ENCODE peak calls at places on chromosomes 5 and 9, in seven cellular contexts. Q, L, S, Y, N, R and M are unnamed samples.
A peak's percentile ranks its signal among the peaks of the same experiment; 100 is the strongest.

GRCh38 chr5:9335269-9335668 is 210.6 kb downstream of the SEMA5A start:
- DNase-seq in Y (no peak), L (no peak), N (no peak), Q (peak; percentile 23), S (no peak), R (no peak), M (no peak)

GRCh38 chr5:117209479-117209878 is 634.9 kb upstream of the SEMA6A start:
- DNase-seq in Q (no peak), L (no peak), Y (no peak), N (no peak), S (no peak), R (no peak), M (no peak)

GRCh38 chr9:107141967-107142366 is 141.1 kb upstream of the RAD23B start:
- DNase-seq in Q (no peak), N (no peak), S (no peak), Y (peak; percentile 19), L (peak; percentile 22), R (peak; percentile 28), M (no peak)

GRCh38 chr9:132990781-132991180 is 12.3 kb downstream of the GFI1B start:
- DNase-seq in R (no peak), Q (no peak), S (no peak), N (no peak), Y (no peak), L (no peak), M (no peak)

GRCh38 chr5:178450121-178450631 is 140.0 kb downstream of the COL23A1 start:
- DNase-seq in Y (no peak), N (peak; percentile 75), R (no peak), Q (no peak), S (no peak), L (no peak), M (no peak)

GRCh38 chr5:96344678-96345612 is 88.1 kb downstream of the PCSK1 start:
- DNase-seq in N (no peak), R (peak; percentile 85), Y (peak; percentile 81), L (peak; percentile 78), Q (peak; percentile 82), S (peak; percentile 4), M (no peak)

GRCh38 chr5:134468921-134469400 is 56.5 kb upstream of the JADE2 start:
- DNase-seq in R (no peak), N (no peak), L (no peak), S (no peak), Q (no peak), Y (no peak), M (peak; percentile 20)

GRCh38 chr5:167626341-167627118 is 664.9 kb upstream of the WWC1 start:
- DNase-seq in S (no peak), Y (peak; percentile 37), N (no peak), R (no peak), L (peak; percentile 70), Q (no peak), M (no peak)

GRCh38 chr5:14286007-14286406 is 142.9 kb downstream of the TRIO start:
- DNase-seq in R (no peak), N (no peak), L (no peak), Q (no peak), S (no peak), Y (peak; percentile 59), M (no peak)

GRCh38 chr5:96881511-96882115 is 5.3 kb downstream of the ERAP2 start:
- DNase-seq in L (peak; percentile 86), Y (peak; percentile 77), N (no peak), Q (peak; percentile 40), R (no peak), S (no peak), M (no peak)

GRCh38 chr5:149656576-149657182 is 73.4 kb upstream of the PPARGC1B start:
- DNase-seq in Q (no peak), R (peak; percentile 51), Y (no peak), N (no peak), L (peak; percentile 51), S (no peak), M (no peak)

GRCh38 chr9:129851821-129852220 is 16.6 kb downstream of the USP20 start:
- DNase-seq in S (no peak), R (no peak), N (no peak), Q (no peak), Y (no peak), L (no peak), M (no peak)

GRCh38 chr5:9025942-9026341 is 519.9 kb downstream of the SEMA5A start:
- DNase-seq in Y (no peak), Q (no peak), L (peak; percentile 53), S (no peak), R (no peak), N (no peak), M (no peak)

GRCh38 chr5:116658830-116659229 is 84.2 kb upstream of the SEMA6A start:
- DNase-seq in Y (no peak), N (no peak), Q (no peak), L (no peak), R (no peak), S (no peak), M (no peak)

GRCh38 chr5:53908752-53909151 is 348.3 kb downstream of the NDUFS4 start:
- DNase-seq in R (no peak), Q (no peak), S (no peak), N (no peak), L (peak; percentile 80), Y (no peak), M (no peak)

GRCh38 chr5:90546216-90546837 is 12.3 kb upstream of the ADGRV1 start:
- DNase-seq in N (no peak), L (no peak), S (no peak), Q (peak; percentile 25), R (no peak), Y (no peak), M (no peak)

GRCh38 chr9:111163738-111164399 is 125.6 kb upstream of the LPAR1 start:
- DNase-seq in S (no peak), N (no peak), Q (peak; percentile 78), R (no peak), Y (no peak), L (no peak), M (no peak)

GRCh38 chr5:86500947-86501346 is 116.8 kb upstream of the COX7C start:
- DNase-seq in Q (no peak), R (no peak), L (no peak), N (no peak), Y (no peak), S (no peak), M (no peak)
- TF ChIP-seq CTCF in Q (no peak), R (no peak), L (no peak), N (peak; percentile 22), Y (no peak), S (no peak), M (no peak)

DNA sequence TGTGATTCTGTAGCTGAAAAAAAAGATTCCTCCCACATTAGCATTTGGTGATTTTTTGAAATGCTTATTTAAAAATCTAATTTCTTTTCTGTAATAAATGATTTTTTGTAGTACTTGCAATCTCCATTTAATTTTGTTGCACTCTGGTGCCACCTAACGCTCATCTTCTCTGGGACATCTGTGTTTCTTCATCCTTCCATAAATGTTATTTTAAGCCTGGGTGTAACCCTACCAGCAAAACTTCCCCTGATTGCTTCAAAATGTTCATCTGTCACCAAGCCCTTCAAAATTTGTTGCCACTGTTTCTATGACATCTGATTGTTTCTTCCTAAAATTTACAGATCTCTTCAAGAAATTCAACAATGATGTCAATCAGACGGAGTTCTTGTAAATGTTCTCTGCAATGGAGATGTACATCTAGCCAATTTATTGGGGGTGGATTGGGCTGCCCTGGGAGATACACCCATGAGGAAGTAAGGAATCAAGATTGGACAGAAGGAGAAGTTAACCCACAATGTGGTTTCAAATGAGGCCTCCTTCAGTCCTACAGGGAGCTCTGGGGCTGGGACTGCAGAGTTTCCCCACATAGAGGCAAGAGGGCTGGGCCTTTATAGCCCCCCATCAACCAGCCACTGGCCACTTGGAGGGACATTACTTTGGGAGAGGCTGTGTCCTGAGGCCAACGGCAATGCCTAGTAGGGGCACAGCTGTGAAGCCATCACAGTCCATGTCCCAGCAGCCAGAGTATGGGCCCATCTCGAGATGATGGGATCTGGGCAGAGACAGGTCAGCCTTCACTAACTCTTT is 23.3 kb downstream of the MCTP1 start:
- DNase-seq in R (peak; percentile 45), N (no peak), Q (peak; percentile 50), S (no peak), L (peak; percentile 33), Y (peak; percentile 42), M (no peak)
- TF ChIP-seq CTCF in R (peak; percentile 43), N (peak; percentile 71), Q (peak; percentile 66), S (peak; percentile 65), L (peak; percentile 23), Y (peak; percentile 54), M (peak; percentile 20)

DNA sequence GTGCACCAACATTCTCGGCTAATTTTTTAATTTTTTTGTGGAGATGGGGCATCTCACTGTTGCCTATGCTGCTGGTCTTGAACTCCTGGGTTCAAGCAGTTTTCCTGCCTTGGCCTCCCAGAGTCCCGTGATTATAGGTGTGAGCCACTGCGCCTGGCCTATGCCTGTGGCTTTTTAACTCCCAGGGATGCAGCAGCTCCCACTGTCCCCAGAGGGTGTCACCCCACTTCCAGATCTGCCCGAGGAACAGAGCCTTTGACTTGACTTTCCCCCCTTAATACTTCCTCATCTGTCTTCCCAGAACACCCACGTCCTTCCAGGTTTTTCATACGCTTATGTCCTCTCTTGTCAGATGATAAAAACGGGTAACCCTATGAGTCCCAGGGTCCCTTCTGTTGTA is 7.6 kb upstream of the PRRC2B start:
- DNase-seq in S (no peak), L (no peak), N (no peak), Y (no peak), Q (no peak), R (no peak), M (no peak)
- TF ChIP-seq CTCF in S (no peak), L (no peak), N (no peak), Y (peak; percentile 13), Q (peak; percentile 35), R (peak; percentile 7), M (no peak)

GRCh38 chr5:58579781-58580180 is 3.1 kb upstream of the RAB3C start:
- DNase-seq in L (no peak), Q (no peak), R (no peak), Y (no peak), N (no peak), S (no peak), M (no peak)

GRCh38 chr5:58582004-58582403 is 871 bp upstream of the RAB3C start:
- DNase-seq in Y (no peak), N (no peak), R (no peak), L (no peak), S (peak; percentile 25), Q (no peak), M (no peak)

DNA sequence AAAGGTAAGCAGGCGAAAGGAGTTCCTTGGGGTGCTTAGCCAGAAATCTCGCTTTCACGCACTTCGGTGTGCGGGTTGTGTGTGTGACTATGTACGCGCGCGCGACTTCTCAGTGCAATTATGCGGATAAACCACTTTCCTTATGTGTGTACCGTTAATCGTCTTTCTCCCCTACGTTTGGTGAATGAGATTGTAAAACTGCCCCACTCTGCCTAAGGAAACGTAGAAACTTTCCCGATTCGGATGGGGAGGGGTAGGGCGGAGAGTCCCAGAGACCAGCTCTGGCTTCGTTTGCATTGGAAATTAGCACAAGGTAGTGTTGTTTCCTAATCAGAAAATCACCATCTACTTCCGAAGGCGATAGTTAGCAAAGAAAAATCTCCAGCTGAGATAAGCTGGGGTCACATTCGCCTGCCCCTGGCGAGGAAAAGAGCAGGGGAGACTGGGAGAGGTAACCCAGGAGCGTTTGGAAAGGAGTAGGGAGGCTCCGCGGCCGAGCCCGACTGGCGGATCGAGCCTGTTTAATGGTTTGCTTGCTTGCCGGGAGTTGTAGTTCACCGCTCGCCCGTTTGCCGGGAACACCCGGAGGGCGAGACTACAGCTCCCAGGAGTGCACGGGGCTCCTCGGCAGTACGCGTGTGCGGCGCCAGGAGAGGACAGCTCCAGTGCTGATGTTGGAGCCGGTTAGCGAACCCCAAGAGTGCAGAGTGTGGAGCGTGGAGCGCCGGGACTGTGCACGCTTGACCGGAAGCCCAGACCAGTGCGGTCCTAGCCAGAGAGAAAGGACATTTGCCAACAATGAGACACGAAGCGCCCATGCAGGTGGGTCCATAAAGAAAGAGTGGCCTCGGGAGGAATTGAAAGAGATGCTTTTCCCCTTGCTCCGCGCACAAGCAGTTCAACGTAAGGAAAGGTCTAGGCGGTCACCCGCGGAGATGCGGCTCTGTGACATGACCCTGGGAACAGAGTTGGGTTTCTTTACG is at the start of gene RAB3C:
- DNase-seq in Y (peak; percentile 93), N (peak; percentile 96), S (peak; percentile 84), R (peak; percentile 77), Q (peak; percentile 90), L (peak; percentile 92), M (peak; percentile 82)
- TF ChIP-seq CTCF in Y (no peak), N (no peak), S (no peak), R (no peak), Q (no peak), L (no peak), M (no peak)